ENCODE peak calls at places on chromosome 20, in four cellular contexts. I, A, P and E are unnamed samples. For H3K4me1, the result is how much of the 10 kb centered on the place peaks cover.

GRCh38 chr20:17621229-17621968 is 51.5 kb downstream of the DSTN start:
- DNase-seq in I (no peak), A (no peak), P (no peak), E (no peak)

GRCh38 chr20:18103497-18103896 is 34.2 kb upstream of the KAT14 start:
- DNase-seq in I (peak), A (no peak), P (no peak), E (no peak)

GRCh38 chr20:49727894-49728885 is 14.5 kb upstream of the B4GALT5 start:
- DNase-seq in I (no peak), A (no peak), P (no peak), E (no peak)

GRCh38 chr20:54914995-54915394 is 439.6 kb downstream of the DOK5 start:
- DNase-seq in I (no peak), A (no peak), P (no peak), E (no peak)

GRCh38 chr20:3167738-3168078 is 5.6 kb downstream of the LZTS3 start:
- DNase-seq in I (no peak), A (no peak), P (no peak), E (no peak)

GRCh38 chr20:48766205-48766604 is 61.6 kb downstream of the PREX1 start:
- DNase-seq in I (no peak), A (no peak), P (no peak), E (no peak)

GRCh38 chr20:9458075-9458818 is 56.1 kb upstream of the LAMP5 start:
- DNase-seq in I (peak), A (peak), P (no peak), E (peak)

GRCh38 chr20:1626528-1627192 is 6.9 kb upstream of the SIRPB1 start:
- DNase-seq in I (no peak), A (no peak), P (no peak), E (no peak)

GRCh38 chr20:16201191-16201590 is 372.1 kb downstream of the KIF16B start:
- DNase-seq in I (no peak), A (no peak), P (no peak), E (no peak)

GRCh38 chr20:2323051-2323450 is 27.2 kb downstream of the TGM3 start:
- DNase-seq in I (no peak), A (no peak), P (no peak), E (no peak)

GRCh38 chr20:2705931-2706645 is 13.5 kb downstream of the EBF4 start:
- DNase-seq in I (no peak), A (no peak), P (no peak), E (no peak)

GRCh38 chr20:61173966-61174725 is 77.9 kb upstream of the CDH4 start:
- DNase-seq in I (no peak), A (no peak), P (no peak), E (no peak)

GRCh38 chr20:62303049-62303326 is 191 bp downstream of the ADRM1 start:
- DNase-seq in I (no peak), A (no peak), P (no peak), E (no peak)

GRCh38 chr20:62303327-62304226 is 780 bp downstream of the ADRM1 start:
- DNase-seq in I (peak), A (no peak), P (no peak), E (no peak)

GRCh38 chr20:62301773-62302340 is 940 bp upstream of the ADRM1 start:
- DNase-seq in I (peak), A (peak), P (peak), E (peak)

GRCh38 chr20:62301111-62301668 is 1.6 kb upstream of the ADRM1 start:
- DNase-seq in I (no peak), A (no peak), P (no peak), E (no peak)

GRCh38 chr20:62302341-62303048 is at the start of gene ADRM1:
- DNase-seq in I (peak), A (peak), P (peak), E (peak)
- H3K4me1 ChIP-seq in I (under half), A (under half), P (under half), E (under half)

GRCh38 chr20:43584448-43585138 is 6.1 kb upstream of the IFT52 start:
- DNase-seq in I (peak), A (no peak), P (no peak), E (no peak)
- TF ChIP-seq SUZ12 in I (no peak), A (no peak), P (no peak), E (no peak)

DNA sequence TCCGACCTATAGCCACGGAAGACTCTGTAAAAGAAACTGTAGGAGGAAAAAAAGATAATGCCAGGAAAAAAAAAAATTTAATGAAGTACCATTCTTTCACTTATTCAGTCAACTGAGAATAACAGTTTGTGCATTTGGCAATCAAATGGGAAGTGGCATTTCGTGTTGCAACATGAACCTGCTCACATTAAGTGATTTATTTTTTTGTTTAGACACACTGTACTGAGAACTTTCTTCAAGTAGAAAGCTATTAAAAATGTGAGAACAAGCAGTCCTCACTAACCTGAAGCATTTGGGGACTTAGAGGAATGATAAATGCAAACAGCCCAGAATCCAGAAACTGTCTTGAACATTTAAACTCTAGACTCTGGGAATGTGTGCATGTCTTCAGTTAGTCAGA is 69.8 kb downstream of the SLX4IP start:
- DNase-seq in I (no peak), A (no peak), P (no peak), E (no peak)
- H3K4me1 ChIP-seq in I (under half), A (under half), P (under half), E (under half)

DNA sequence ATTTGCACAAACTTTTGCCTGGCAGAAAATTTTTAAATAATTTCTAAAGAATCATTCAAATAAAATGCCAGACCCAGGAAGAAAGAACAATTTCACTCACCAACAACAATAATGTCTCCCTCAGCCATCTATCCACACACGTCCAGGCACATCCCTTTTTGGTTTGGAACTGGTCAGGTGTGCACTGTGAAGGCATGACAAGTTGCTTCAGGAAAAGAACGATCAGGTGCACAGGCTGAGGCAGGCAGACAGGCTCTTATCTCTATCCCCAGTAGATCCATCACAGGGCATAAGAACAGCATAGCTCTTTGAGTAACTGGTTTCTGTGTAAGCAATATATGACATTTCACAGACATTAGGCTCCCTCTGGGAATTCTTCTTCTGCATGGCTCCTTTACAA is 18.1 kb upstream of the NXT1 start:
- DNase-seq in I (no peak), A (no peak), P (no peak), E (no peak)
- TF ChIP-seq SUZ12 in I (no peak), A (no peak), P (no peak), E (no peak)

DNA sequence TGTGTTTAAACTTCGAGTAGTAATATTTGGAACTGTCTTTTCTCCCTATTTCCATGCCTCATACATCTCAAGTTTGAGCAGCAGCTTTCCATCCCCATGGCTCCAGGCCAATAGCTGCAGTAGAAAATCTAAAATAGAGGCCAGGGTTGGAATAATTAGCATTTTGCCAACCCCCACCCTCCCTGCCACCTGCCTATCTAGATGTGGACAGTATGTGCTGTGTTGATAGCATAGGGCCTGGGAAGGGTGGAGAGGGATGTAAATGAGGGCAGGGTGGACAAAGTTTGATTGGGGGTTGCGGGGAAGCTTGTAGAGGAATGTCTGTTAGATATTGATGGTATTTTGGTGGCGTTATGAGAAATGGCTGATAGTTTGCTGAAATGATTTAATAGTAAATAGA is 5.6 kb downstream of the TOP1 start:
- DNase-seq in I (no peak), A (no peak), P (no peak), E (no peak)
- H3K4me1 ChIP-seq in I (half or more), A (under half), P (under half), E (under half)

GRCh38 chr20:37471741-37472235 is 49.3 kb upstream of the NNAT start:
- DNase-seq in I (no peak), A (no peak), P (no peak), E (no peak)
- TF ChIP-seq SUZ12 in I (no peak), A (no peak), P (no peak), E (no peak)

GRCh38 chr20:25052255-25053206 is 5.4 kb downstream of the ACSS1 start:
- DNase-seq in I (no peak), A (no peak), P (no peak), E (no peak)
- H3K4me1 ChIP-seq in I (half or more), A (under half), P (under half), E (under half)